ENCODE peak calls at places on chromosomes 11 and 22, in ten cellular contexts. D, P, S, E, I, F, V, U, X and G are unnamed samples.
A peak's percentile ranks its signal among the peaks of the same experiment; 100 is the strongest.

GRCh38 chr11:33941637-33942160 is 49.8 kb upstream of the LMO2 start:
- DNase-seq in D (no peak), P (no peak), S (no peak), E (no peak), I (no peak), F (no peak), V (peak; percentile 57), U (no peak), X (peak; percentile 37), G (peak; percentile 32)

GRCh38 chr11:95711162-95711944 is 78.2 kb downstream of the FAM76B start:
- DNase-seq in D (no peak), P (no peak), S (peak; percentile 18), E (no peak), I (peak; percentile 56), F (no peak), V (peak; percentile 59), U (no peak), X (no peak), G (peak; percentile 38)

GRCh38 chr11:111047376-111047775 is 198.1 kb upstream of the POU2AF2 start:
- DNase-seq in D (no peak), P (no peak), S (no peak), E (no peak), I (no peak), F (peak; percentile 13), V (no peak), U (no peak), X (no peak), G (no peak)

GRCh38 chr11:69611548-69612526 is 29.1 kb upstream of the CCND1 start:
- DNase-seq in D (no peak), P (no peak), S (no peak), E (no peak), I (no peak), F (no peak), V (no peak), U (no peak), X (no peak), G (no peak)

GRCh38 chr11:15128621-15129020 is 13.9 kb downstream of the INSC start:
- DNase-seq in D (no peak), P (no peak), S (no peak), E (no peak), I (no peak), F (no peak), V (no peak), U (no peak), X (no peak), G (no peak)

GRCh38 chr22:22825213-22825593 is 62.4 kb upstream of the IGLL5 start:
- DNase-seq in D (no peak), P (no peak), S (peak; percentile 37), E (no peak), I (no peak), F (no peak), V (no peak), U (no peak), X (no peak), G (no peak)

GRCh38 chr22:30869996-30870395 is 98.6 kb downstream of the MORC2 start:
- DNase-seq in D (no peak), P (no peak), S (no peak), E (no peak), I (peak; percentile 17), F (no peak), V (no peak), U (peak; percentile 68), X (no peak), G (no peak)

GRCh38 chr11:44943118-44943517 is 7.6 kb downstream of the TP53I11 start:
- DNase-seq in D (peak; percentile 49), P (no peak), S (peak; percentile 83), E (no peak), I (no peak), F (no peak), V (no peak), U (no peak), X (no peak), G (peak; percentile 16)

GRCh38 chr22:34709641-34710040 is 356.3 kb upstream of the ISX start:
- DNase-seq in D (no peak), P (no peak), S (no peak), E (no peak), I (no peak), F (no peak), V (no peak), U (no peak), X (no peak), G (no peak)

GRCh38 chr22:50705219-50705691 is 32.6 kb downstream of the SHANK3 start:
- DNase-seq in D (peak; percentile 61), P (peak; percentile 21), S (no peak), E (peak; percentile 49), I (peak; percentile 64), F (peak; percentile 91), V (peak; percentile 81), U (peak; percentile 85), X (peak; percentile 58), G (no peak)

GRCh38 chr11:20112291-20113146 is 47.8 kb downstream of the DBX1 start:
- DNase-seq in D (peak; percentile 79), P (peak; percentile 81), S (no peak), E (peak; percentile 77), I (peak; percentile 66), F (no peak), V (peak; percentile 98), U (no peak), X (peak; percentile 91), G (no peak)

GRCh38 chr22:43293661-43294392 is 49.3 kb downstream of the SCUBE1 start:
- DNase-seq in D (peak; percentile 80), P (no peak), S (no peak), E (peak; percentile 21), I (peak; percentile 84), F (peak; percentile 46), V (no peak), U (no peak), X (peak; percentile 66), G (no peak)

GRCh38 chr11:8872017-8872416 is 39.0 kb upstream of the AKIP1 start:
- DNase-seq in D (no peak), P (no peak), S (no peak), E (no peak), I (peak; percentile 47), F (no peak), V (no peak), U (no peak), X (no peak), G (no peak)

GRCh38 chr11:35047179-35047578 is 91.8 kb upstream of the CD44 start:
- DNase-seq in D (no peak), P (no peak), S (peak; percentile 50), E (no peak), I (no peak), F (no peak), V (no peak), U (no peak), X (no peak), G (no peak)

GRCh38 chr22:43993072-43993760 is 30.9 kb upstream of the PARVB start:
- DNase-seq in D (peak; percentile 76), P (peak; percentile 24), S (peak; percentile 69), E (peak; percentile 30), I (peak; percentile 78), F (peak; percentile 76), V (peak; percentile 61), U (no peak), X (peak; percentile 61), G (peak; percentile 80)

GRCh38 chr11:117585631-117586030 is 211.4 kb downstream of the DSCAML1 start:
- DNase-seq in D (no peak), P (no peak), S (no peak), E (no peak), I (no peak), F (no peak), V (no peak), U (no peak), X (no peak), G (no peak)

DNA sequence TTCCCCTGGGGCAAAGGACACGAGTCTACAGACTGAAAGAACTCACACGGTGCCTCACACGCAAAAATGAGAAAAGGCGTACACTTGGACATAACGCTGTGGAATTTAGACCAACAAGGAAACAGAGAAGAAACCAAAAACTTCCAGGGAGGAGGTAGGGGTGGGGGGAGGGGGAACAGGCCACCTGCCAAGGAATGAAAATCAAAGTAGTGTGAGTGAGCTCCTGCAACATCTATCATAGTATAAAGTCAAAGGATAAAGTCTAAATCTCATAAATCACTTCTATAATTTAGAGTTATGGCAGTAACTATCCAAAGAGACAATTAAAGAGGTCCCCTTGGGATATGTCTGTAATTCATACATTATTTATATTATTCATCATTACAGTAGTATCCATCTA is 10.0 kb upstream of the IRAG1 start:
- DNase-seq in D (no peak), P (no peak), S (no peak), E (no peak), I (no peak), F (no peak), V (no peak), U (no peak), X (no peak), G (no peak)
- TF ChIP-seq CTCF in D (no peak), P (no peak), S (no peak), E (no peak), I (no peak), F (no peak), V (no peak), U (no peak), X (no peak), G (no peak)

GRCh38 chr22:40524392-40525249 is 111.9 kb downstream of the MRTFA start:
- DNase-seq in D (no peak), P (no peak), S (peak; percentile 39), E (no peak), I (no peak), F (no peak), V (no peak), U (no peak), X (no peak), G (peak; percentile 30)
- TF ChIP-seq CTCF in D (no peak), P (peak; percentile 28), S (peak; percentile 76), E (peak; percentile 43), I (no peak), F (no peak), V (peak; percentile 33), U (peak; percentile 60), X (no peak), G (peak; percentile 15)

DNA sequence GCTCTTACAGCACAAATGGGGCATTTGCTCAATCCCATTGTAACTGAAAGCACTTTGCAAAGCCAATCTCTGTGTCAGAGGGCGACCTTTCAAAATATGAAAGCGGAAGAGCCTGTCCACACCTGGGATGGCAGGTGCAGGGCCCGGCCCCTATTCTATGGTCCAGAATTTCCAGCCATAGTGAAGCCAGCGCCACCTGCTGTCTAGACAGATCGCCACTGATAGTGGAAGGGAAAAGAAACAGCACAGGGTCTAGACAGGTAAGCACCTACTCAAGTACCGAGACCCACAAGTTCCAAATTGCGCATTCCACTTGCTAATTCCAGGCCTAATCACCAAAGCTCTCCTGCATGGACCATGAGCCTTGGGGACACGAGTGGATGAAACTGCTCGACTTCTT is 141.4 kb downstream of the NTM start:
- DNase-seq in D (peak; percentile 50), P (no peak), S (peak; percentile 48), E (no peak), I (no peak), F (peak; percentile 57), V (no peak), U (no peak), X (peak; percentile 49), G (peak; percentile 40)
- TF ChIP-seq CTCF in D (peak; percentile 36), P (peak; percentile 47), S (peak; percentile 80), E (peak; percentile 49), I (no peak), F (peak; percentile 65), V (peak; percentile 48), U (peak; percentile 77), X (no peak), G (peak; percentile 55)

GRCh38 chr11:79160786-79161403 is 279.9 kb downstream of the TENM4 start:
- DNase-seq in D (no peak), P (no peak), S (no peak), E (no peak), I (no peak), F (peak; percentile 20), V (peak; percentile 23), U (no peak), X (no peak), G (peak; percentile 12)
- TF ChIP-seq CTCF in D (peak; percentile 37), P (no peak), S (no peak), E (no peak), I (no peak), F (peak; percentile 38), V (peak; percentile 59), U (peak; percentile 79), X (peak; percentile 14), G (peak; percentile 32)